ENCODE peak calls at places on chromosome 16, in nine cellular contexts. O is GM12878, A is body of pancreas, V is upper lobe of left lung, B is right lobe of liver, Q is HepG2, J is A549, U is HCT116, C is heart left ventricle. W is an unnamed sample.

GRCh38 chr16:50202926-50203624 is 50.0 kb downstream of the TENT4B start:
- ATAC-seq in V (peak; percentile 82), C (peak; percentile 77), O (no peak), J (peak; percentile 90), A (peak; percentile 90), B (peak; percentile 72), U (peak; percentile 79), Q (peak; percentile 90), W (peak; percentile 75)

GRCh38 chr16:22311520-22311919 is 14.3 kb downstream of the POLR3E start:
- ATAC-seq in Q (no peak), A (no peak), B (no peak), V (no peak), J (no peak), U (no peak), C (no peak), O (no peak), W (no peak)

GRCh38 chr16:70693231-70693671 is 7.4 kb upstream of the MTSS2 start:
- ATAC-seq in Q (no peak), J (no peak), A (no peak), B (no peak), O (no peak), V (no peak), C (peak; percentile 57), U (no peak), W (peak; percentile 35)

GRCh38 chr16:5309946-5310611 is 212.5 kb upstream of the EEF2KMT start:
- ATAC-seq in J (no peak), B (no peak), O (no peak), V (no peak), U (no peak), A (no peak), Q (peak; percentile 65), C (no peak), W (no peak)

GRCh38 chr16:52252680-52253079 is 294.3 kb downstream of the TOX3 start:
- ATAC-seq in A (no peak), C (no peak), U (no peak), B (no peak), O (no peak), V (no peak), Q (no peak), J (no peak), W (no peak)

GRCh38 chr16:29858149-29858899 is 4.7 kb downstream of the CDIPT start:
- ATAC-seq in V (no peak), A (no peak), U (no peak), Q (no peak), J (no peak), B (peak; percentile 19), C (no peak), O (no peak), W (no peak)

GRCh38 chr16:63614421-63614820 is 1507.4 kb downstream of the CDH11 start:
- ATAC-seq in B (no peak), J (no peak), A (no peak), V (no peak), O (no peak), C (no peak), U (no peak), Q (no peak), W (no peak)

GRCh38 chr16:81036751-81037350 is 1.2 kb downstream of the ATMIN start:
- ATAC-seq in A (no peak), O (peak; percentile 15), V (no peak), B (no peak), Q (no peak), J (no peak), U (no peak), C (peak; percentile 44), W (no peak)

GRCh38 chr16:24801761-24802302 is 43.9 kb upstream of the SLC5A11 start:
- ATAC-seq in B (no peak), V (peak; percentile 91), O (no peak), Q (no peak), C (no peak), U (no peak), J (no peak), A (no peak), W (no peak)

GRCh38 chr16:57858635-57859034 is 56.3 kb upstream of the KIFC3 start:
- ATAC-seq in A (no peak), O (no peak), Q (no peak), B (no peak), V (no peak), J (no peak), U (no peak), C (peak; percentile 38), W (no peak)

GRCh38 chr16:17420821-17421220 is 49.9 kb downstream of the XYLT1 start:
- ATAC-seq in C (no peak), A (no peak), U (no peak), Q (no peak), B (no peak), O (no peak), J (no peak), V (no peak), W (no peak)

GRCh38 chr16:89026121-89026612 is 49.2 kb upstream of the CBFA2T3 start:
- ATAC-seq in V (no peak), O (peak; percentile 98), B (peak; percentile 35), Q (no peak), J (no peak), C (no peak), U (peak; percentile 75), A (no peak), W (no peak)

GRCh38 chr16:30166202-30166902 is 17.1 kb upstream of the CORO1A start:
- ATAC-seq in A (no peak), Q (no peak), J (no peak), B (peak; percentile 56), V (peak; percentile 70), O (peak; percentile 99), C (no peak), U (no peak), W (peak; percentile 36)

GRCh38 chr16:21247376-21247775 is 13.9 kb downstream of the ANKS4B start:
- ATAC-seq in J (no peak), B (no peak), U (no peak), O (no peak), V (no peak), C (no peak), A (no peak), Q (no peak), W (no peak)

GRCh38 chr16:66250686-66251405 is 115.6 kb upstream of the CDH5 start:
- ATAC-seq in U (no peak), B (peak; percentile 54), J (no peak), A (peak; percentile 33), Q (no peak), O (no peak), C (peak; percentile 76), V (peak; percentile 68), W (peak; percentile 82)

GRCh38 chr16:17134586-17134985 is 336.2 kb downstream of the XYLT1 start:
- ATAC-seq in O (peak; percentile 97), J (no peak), U (no peak), V (no peak), A (no peak), C (no peak), Q (no peak), B (no peak), W (no peak)

GRCh38 chr16:22948603-22949368 is 134.8 kb downstream of the HS3ST2 start:
- ATAC-seq in U (peak; percentile 98), O (peak; percentile 86), Q (peak; percentile 92), B (peak; percentile 90), V (peak; percentile 47), J (peak; percentile 92), A (peak; percentile 80), C (peak; percentile 84), W (peak; percentile 48)

DNA sequence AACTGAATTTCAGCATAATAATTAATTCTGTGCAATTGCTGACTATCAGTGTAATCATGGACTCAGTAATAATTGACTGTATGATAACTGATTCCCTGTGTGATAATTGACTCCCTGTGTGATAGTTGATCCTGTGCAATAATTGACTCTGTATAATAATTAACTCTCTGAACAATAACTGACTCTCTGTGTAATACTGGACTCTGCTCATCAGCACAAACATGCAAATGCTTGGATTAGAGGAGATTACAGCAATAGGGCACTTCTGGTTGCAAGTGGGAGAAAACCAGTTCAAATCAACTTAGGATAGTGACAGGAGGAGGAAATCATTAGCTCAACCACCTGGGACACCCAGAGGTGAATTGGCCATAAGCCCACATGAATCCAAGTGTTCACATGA is 582.1 kb downstream of the RBFOX1 start:
- ATAC-seq in U (no peak), A (no peak), V (no peak), Q (peak; percentile 75), C (no peak), J (no peak), B (no peak), O (no peak), W (no peak)
- TF ChIP-seq CTCF in U (no peak), A (no peak), V (no peak), Q (no peak), C (no peak), J (no peak), B (no peak), O (no peak), W (no peak)

GRCh38 chr16:2753523-2754020 is 1.1 kb downstream of the SRRM2 start:
- ATAC-seq in B (no peak), O (no peak), C (no peak), Q (no peak), A (no peak), J (no peak), U (no peak), V (no peak), W (no peak)
- TF ChIP-seq POLR2A in B (no peak), O (no peak), C (no peak), Q (peak; percentile 23), A (no peak), J (no peak), U (no peak), V (no peak), W (no peak)

DNA sequence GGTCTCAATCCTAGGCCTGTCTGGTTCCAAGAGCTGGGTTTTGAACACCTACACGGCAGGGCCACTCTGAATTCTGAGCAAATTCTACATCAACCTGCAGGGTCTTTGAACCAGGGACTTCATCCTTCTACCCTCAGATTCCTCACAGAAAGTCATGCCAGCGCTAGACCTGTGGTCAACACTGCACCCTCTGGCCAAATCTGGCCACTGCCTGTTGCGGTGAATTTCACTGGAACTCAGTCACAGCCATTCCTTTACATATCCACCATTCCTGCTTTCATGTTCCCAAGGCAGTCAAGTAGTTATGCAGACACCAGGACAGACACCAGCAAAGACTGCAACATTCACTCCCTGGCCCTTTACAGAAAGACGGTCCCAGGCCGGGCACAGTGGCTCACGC is 144.6 kb downstream of the C16orf95 start:
- ATAC-seq in V (no peak), Q (peak; percentile 49), U (peak; percentile 64), O (no peak), B (no peak), C (no peak), A (no peak), J (peak; percentile 65), W (no peak)
- TF ChIP-seq CTCF in V (no peak), Q (no peak), U (no peak), O (no peak), B (no peak), C (no peak), A (no peak), J (no peak), W (no peak)

DNA sequence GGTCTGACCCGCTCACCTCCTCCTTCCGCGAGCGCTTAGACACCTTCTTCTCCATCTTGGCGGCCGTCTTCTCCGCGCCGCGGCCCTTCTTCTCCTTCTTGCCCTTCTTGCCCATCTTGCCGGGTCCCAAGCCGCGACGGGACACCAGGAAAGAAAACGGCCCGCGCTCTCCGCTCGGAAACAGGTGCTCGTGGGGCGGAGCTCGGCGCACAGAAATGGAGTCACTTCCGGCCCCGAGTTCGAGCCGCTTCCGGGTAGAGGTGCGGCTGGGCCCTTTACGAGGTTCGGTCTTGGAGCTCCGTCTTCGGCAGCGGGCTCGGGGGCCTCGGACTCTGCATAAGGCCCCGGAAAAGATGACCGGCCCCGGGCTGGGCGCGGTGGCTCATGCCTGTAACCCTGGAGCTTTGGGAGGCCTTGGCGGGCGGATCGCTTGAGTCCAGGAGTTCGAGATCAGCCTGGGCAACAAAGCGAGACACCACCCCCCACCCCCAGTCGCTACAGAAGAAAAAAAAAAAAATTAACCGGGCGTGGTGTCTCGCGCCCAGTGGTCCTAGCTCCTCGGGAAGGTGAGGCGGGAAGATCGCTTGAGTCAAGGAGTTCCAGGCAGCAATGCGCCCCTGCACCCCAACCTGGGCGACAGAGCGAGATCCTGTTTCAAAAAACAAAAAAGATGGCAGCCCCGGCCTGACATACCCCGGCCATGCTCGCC is at the start of gene KLHDC4:
- ATAC-seq in B (peak; percentile 95), Q (peak; percentile 90), J (peak; percentile 92), U (peak; percentile 84), A (peak; percentile 94), O (peak; percentile 90), V (peak; percentile 91), C (peak; percentile 94), W (peak; percentile 93)
- TF ChIP-seq POLR2A in B (peak; percentile 75), Q (peak; percentile 80), J (peak; percentile 74), U (peak; percentile 71), A (peak; percentile 83), O (peak; percentile 95), V (no peak), C (peak; percentile 72), W (peak; percentile 52)

W was measured in gastroesophageal sphincter.